ENCODE peak calls at places on chromosomes 16 and 17, in four cellular contexts. D is GDM1, Q is psoas muscle, E is HFF-Myc. O is an unnamed sample.

GRCh38 chr16:88931373-88931900 is 45.6 kb downstream of the CBFA2T3 start:
- DNase-seq in E (no peak), D (no peak), Q (no peak), O (no peak)

GRCh38 chr16:79723583-79724168 is 123.1 kb upstream of the MAF start:
- DNase-seq in Q (no peak), D (no peak), E (no peak), O (no peak)

GRCh38 chr17:28720247-28720996 is 637 bp downstream of the RPL23A start:
- DNase-seq in E (no peak), D (no peak), Q (no peak), O (no peak)

GRCh38 chr17:7835818-7836595 is 2.0 kb downstream of the KDM6B start:
- DNase-seq in E (no peak), D (no peak), Q (peak), O (no peak)

GRCh38 chr17:48484850-48485249 is 46.0 kb downstream of the HOXB1 start:
- DNase-seq in E (no peak), D (peak), Q (no peak), O (no peak)

GRCh38 chr16:981695-982151 is at the start of gene SOX8:
- DNase-seq in D (no peak), E (no peak), Q (no peak), O (no peak)

GRCh38 chr17:74918906-74919305 is 4.1 kb downstream of the USH1G start:
- DNase-seq in Q (no peak), D (no peak), E (no peak), O (no peak)

GRCh38 chr16:86215233-86215978 is 294.9 kb upstream of the FOXF1 start:
- DNase-seq in Q (no peak), D (no peak), E (no peak), O (no peak)

GRCh38 chr16:68319185-68319908 is 8.5 kb downstream of the PRMT7 start:
- DNase-seq in E (no peak), D (no peak), Q (no peak), O (no peak)

GRCh38 chr16:23496826-23497542 is 13.3 kb downstream of the GGA2 start:
- DNase-seq in D (no peak), E (no peak), Q (no peak), O (no peak)

GRCh38 chr16:17396762-17397498 is 73.8 kb downstream of the XYLT1 start:
- DNase-seq in D (no peak), Q (no peak), E (peak), O (no peak)

GRCh38 chr16:31453255-31454204 is 5.8 kb upstream of the ARMC5 start:
- DNase-seq in D (no peak), Q (peak), E (no peak), O (no peak)

GRCh38 chr16:48057085-48057484 is 98.7 kb downstream of the ABCC12 start:
- DNase-seq in D (no peak), Q (no peak), E (peak), O (no peak)

GRCh38 chr16:14244344-14245010 is 173.4 kb downstream of the MRTFB start:
- DNase-seq in E (no peak), D (no peak), Q (no peak), O (no peak)

GRCh38 chr16:21638573-21638975 is 13.8 kb downstream of the IGSF6 start:
- DNase-seq in Q (no peak), D (no peak), E (no peak), O (no peak)

GRCh38 chr17:50459081-50459676 is 9.5 kb downstream of the CHAD start:
- DNase-seq in Q (no peak), E (no peak), D (no peak), O (no peak)

GRCh38 chr16:69890114-69890890 is 60.8 kb upstream of the CLEC18A start:
- DNase-seq in Q (peak), E (peak), D (no peak), O (no peak)

GRCh38 chr17:43813386-43813785 is 19.6 kb downstream of the MPP3 start:
- DNase-seq in D (no peak), Q (no peak), E (no peak), O (no peak)

GRCh38 chr16:12589676-12590075 is 214.0 kb downstream of the CPPED1 start:
- DNase-seq in E (no peak), Q (no peak), D (no peak), O (no peak)

GRCh38 chr17:79845601-79845949 is 6.3 kb upstream of the CBX4 start:
- DNase-seq in Q (no peak), E (no peak), D (peak), O (no peak)

GRCh38 chr17:82391496-82392066 is 20.0 kb downstream of the UTS2R start:
- DNase-seq in D (no peak), Q (no peak), E (no peak), O (no peak)

GRCh38 chr16:750454-750853 is 9.7 kb upstream of the CIAO3 start:
- DNase-seq in Q (no peak), E (no peak), D (no peak), O (no peak)

GRCh38 chr16:28100810-28101532 is 37.5 kb upstream of the GSG1L start:
- DNase-seq in E (no peak), D (no peak), Q (no peak), O (no peak)

GRCh38 chr16:11084484-11085024 is 140.2 kb downstream of the CLEC16A start:
- DNase-seq in Q (no peak), D (no peak), E (peak), O (peak)

GRCh38 chr17:46995841-46996571 is 17.0 kb upstream of the RPRML start:
- DNase-seq in E (peak), Q (no peak), D (no peak), O (no peak)

O was measured in HTR-8/SVneo.